ENCODE peak calls at places on chromosomes 2 and 18, in five cellular contexts. S is psoas muscle, H is hepatocyte, T is prostate gland, X is thoracic aorta. D is an unnamed sample. For H3K4me1, the result is how much of the 10 kb centered on the place peaks cover.

GRCh38 chr18:13934676-13935075 is 19.3 kb upstream of the MC2R start:
- DNase-seq in H (no peak), S (no peak), X (no peak), T (no peak), D (no peak)

GRCh38 chr2:231933916-231934401 is 7.8 kb upstream of the NPPC start:
- DNase-seq in S (peak), X (no peak), H (no peak), T (no peak), D (no peak)

GRCh38 chr2:159684796-159685195 is 27.5 kb upstream of the MARCHF7 start:
- DNase-seq in X (no peak), T (no peak), S (no peak), H (no peak), D (no peak)

GRCh38 chr2:40158781-40159180 is 293.1 kb downstream of the SLC8A1 start:
- DNase-seq in H (no peak), T (no peak), S (no peak), X (no peak), D (no peak)

GRCh38 chr2:70907130-70907756 is 28.5 kb upstream of the ATP6V1B1 start:
- DNase-seq in X (no peak), S (no peak), H (peak), T (no peak), D (peak)

GRCh38 chr2:96325884-96326255 is 753 bp downstream of the ITPRIPL1 start:
- DNase-seq in S (no peak), H (no peak), X (no peak), T (no peak), D (no peak)

GRCh38 chr2:101776172-101777043 is 78.9 kb downstream of the MAP4K4 start:
- DNase-seq in T (no peak), S (no peak), H (peak), X (no peak), D (peak)

GRCh38 chr2:124978597-124978996 is 953.5 kb downstream of the CNTNAP5 start:
- DNase-seq in X (no peak), H (peak), T (no peak), S (no peak), D (no peak)

GRCh38 chr2:8729939-8730338 is 48.1 kb downstream of the ID2 start:
- DNase-seq in X (no peak), S (no peak), T (no peak), H (peak), D (no peak)

GRCh38 chr2:37322368-37322767 is 2.3 kb downstream of the PRKD3 start:
- DNase-seq in H (no peak), S (no peak), X (no peak), T (no peak), D (no peak)

GRCh38 chr18:67421666-67422065 is 94.9 kb downstream of the DSEL start:
- DNase-seq in S (no peak), T (no peak), X (no peak), H (no peak), D (no peak)

GRCh38 chr18:11865071-11865470 is 13.9 kb downstream of the CHMP1B start:
- DNase-seq in T (no peak), S (no peak), H (no peak), X (no peak), D (peak)

GRCh38 chr2:101124684-101125366 is 26.4 kb downstream of the TBC1D8 start:
- DNase-seq in X (peak), H (peak), T (no peak), S (peak), D (no peak)

GRCh38 chr2:127700527-127701192 is 637 bp upstream of the SFT2D3 start:
- DNase-seq in H (peak), X (no peak), S (peak), T (no peak), D (peak)

GRCh38 chr2:120760446-120761135 is 24.9 kb downstream of the GLI2 start:
- DNase-seq in S (peak), T (no peak), X (no peak), H (no peak), D (peak)

GRCh38 chr2:195498176-195498575 is 158.8 kb upstream of the SLC39A10 start:
- DNase-seq in S (no peak), H (peak), X (no peak), T (no peak), D (peak)

GRCh38 chr2:85954192-85954900 is 65.6 kb upstream of the ST3GAL5 start:
- DNase-seq in H (no peak), T (peak), X (no peak), S (no peak), D (no peak)

GRCh38 chr2:111161971-111162370 is 41.3 kb downstream of the BCL2L11 start:
- DNase-seq in H (no peak), T (peak), X (no peak), S (peak), D (peak)

GRCh38 chr18:62037989-62038778 is 145.4 kb upstream of the RNF152 start:
- DNase-seq in H (no peak), T (no peak), X (no peak), S (no peak), D (no peak)

GRCh38 chr2:53786371-53787254 is at the start of the genes ASB3 and ERLEC1:
- DNase-seq in H (peak), S (peak), X (peak), T (peak), D (peak)

GRCh38 chr2:176171331-176172006 is 14.4 kb downstream of the HOXD3 start:
- DNase-seq in T (no peak), S (no peak), X (no peak), H (no peak), D (peak)

GRCh38 chr2:240136671-240137292 is 677 bp upstream of the COPS9 start:
- DNase-seq in X (no peak), S (no peak), T (no peak), H (no peak), D (peak)

GRCh38 chr2:17300141-17300540 is 218.1 kb downstream of the RAD51AP2 start:
- DNase-seq in X (no peak), H (peak), S (no peak), T (no peak), D (no peak)

GRCh38 chr2:127873707-127874303 is 12.0 kb downstream of the AMMECR1L start:
- DNase-seq in T (no peak), H (no peak), S (no peak), X (no peak), D (no peak)

GRCh38 chr2:220528180-220528579 is 900.8 kb downstream of the SLC4A3 start:
- DNase-seq in S (no peak), X (no peak), T (no peak), H (no peak), D (no peak)

GRCh38 chr2:14773696-14774095 is 141.2 kb downstream of the LRATD1 start:
- DNase-seq in S (no peak), T (no peak), H (no peak), X (no peak), D (no peak)

GRCh38 chr18:46310258-46310657 is 206.1 kb downstream of the HAUS1 start:
- DNase-seq in T (peak), X (no peak), H (no peak), S (no peak), D (no peak)

GRCh38 chr18:10559566-10560456 is 34.0 kb downstream of the NAPG start:
- DNase-seq in T (no peak), X (no peak), H (no peak), S (no peak), D (peak)

GRCh38 chr18:23225518-23225917 is 90.2 kb downstream of the CABLES1 start:
- DNase-seq in T (no peak), X (no peak), H (peak), S (no peak), D (no peak)

GRCh38 chr18:49898421-49898820 is 85.1 kb upstream of the ACAA2 start:
- DNase-seq in X (no peak), T (peak), S (no peak), H (peak), D (peak)

GRCh38 chr2:54773838-54774237 is 50.4 kb downstream of the EML6 start:
- DNase-seq in X (no peak), H (no peak), S (no peak), T (no peak), D (peak)

GRCh38 chr2:105775809-105776559 is 31.3 kb downstream of the NCK2 start:
- DNase-seq in T (no peak), H (no peak), X (no peak), S (no peak), D (no peak)

DNA sequence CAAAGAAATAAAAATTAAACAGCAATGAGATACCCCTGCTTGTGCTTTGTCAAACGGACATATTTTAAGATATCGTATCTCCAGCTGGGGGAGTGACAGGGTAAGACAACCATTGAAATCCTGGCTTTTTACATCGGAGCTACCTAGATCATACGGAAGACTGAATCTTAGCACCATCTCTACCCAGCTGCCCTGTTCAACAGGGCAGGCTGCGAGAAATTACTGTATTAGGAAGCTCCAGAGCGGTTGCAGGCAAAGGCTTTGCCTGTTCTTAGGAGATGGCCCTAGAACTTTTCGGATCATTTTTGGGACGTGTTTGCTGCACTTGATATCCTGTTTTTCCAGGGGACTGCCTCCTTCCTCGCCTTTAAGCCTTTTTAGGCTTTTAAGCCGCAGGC is 2.0 kb upstream of the PRKCE start:
- DNase-seq in T (peak), S (no peak), X (no peak), H (peak), D (no peak)
- TF ChIP-seq CTCF in T (no peak), S (no peak), X (no peak), H (peak), D (no peak)

DNA sequence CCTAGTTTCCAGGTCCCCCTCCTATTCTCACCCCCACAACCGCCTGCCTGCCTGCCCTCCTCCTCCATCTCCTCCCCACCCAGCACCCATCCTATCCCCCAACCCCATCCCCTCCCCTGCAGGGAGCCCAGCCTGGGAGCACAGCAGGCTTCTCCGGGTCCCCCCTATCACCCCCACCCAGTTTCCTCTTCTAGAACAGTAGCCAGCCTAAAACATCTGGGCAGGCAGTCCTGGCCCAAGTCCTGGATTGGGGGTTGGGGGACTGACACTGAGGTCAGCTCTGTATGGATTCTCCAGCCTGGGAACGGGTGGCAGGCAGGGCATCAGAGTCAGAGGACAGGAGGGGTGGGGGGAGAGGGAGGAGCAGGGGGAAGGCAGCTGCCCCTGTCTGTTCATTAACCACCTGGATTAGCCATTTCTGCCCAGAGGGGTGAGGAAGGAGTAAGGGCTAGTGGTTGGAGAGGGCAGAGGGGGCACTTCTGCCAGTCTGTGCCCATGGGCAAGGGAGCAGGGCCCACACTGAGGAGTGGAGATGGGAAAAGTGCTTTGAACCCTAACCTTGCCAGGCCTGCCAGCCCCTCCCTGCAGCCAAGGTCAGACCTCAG is 60.0 kb downstream of the TNS1 start:
- DNase-seq in T (no peak), S (no peak), X (no peak), H (no peak), D (no peak)
- H3K4me1 ChIP-seq in T (under half), S (half or more), X (under half), H (half or more), D (under half)

DNA sequence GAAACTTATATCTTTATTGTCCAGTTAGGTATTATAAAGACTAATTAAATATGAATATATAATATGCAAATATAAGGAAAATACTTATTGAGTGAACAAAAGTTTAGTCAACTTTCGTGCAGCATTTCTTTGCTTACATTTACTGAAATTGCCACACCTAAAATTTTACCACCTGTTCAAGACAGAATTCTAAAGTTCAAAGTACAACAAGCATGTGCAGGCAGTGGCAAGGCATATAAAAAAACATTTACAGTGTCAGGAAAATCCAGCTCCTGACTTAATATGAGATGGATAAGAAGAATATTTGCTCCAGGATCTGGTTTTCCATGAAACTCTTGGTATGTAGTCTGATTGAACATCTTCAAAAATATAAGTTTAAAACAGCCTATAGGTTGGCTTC is 4.8 kb downstream of the ITPRID2 start:
- DNase-seq in T (no peak), H (no peak), X (no peak), S (no peak), D (no peak)
- H3K4me3 ChIP-seq in T (no peak), H (peak), X (no peak), S (no peak), D (no peak)

GRCh38 chr2:162821176-162821575 is 17.4 kb downstream of the KCNH7 start:
- DNase-seq in X (no peak), S (no peak), T (no peak), H (no peak), D (no peak)

GRCh38 chr2:162821718-162822117 is 16.8 kb downstream of the KCNH7 start:
- DNase-seq in X (no peak), T (no peak), S (no peak), H (no peak), D (no peak)

GRCh38 chr2:162817921-162818320 is 20.6 kb downstream of the KCNH7 start:
- DNase-seq in S (no peak), H (no peak), X (no peak), T (no peak), D (no peak)
- TF ChIP-seq CTCF in S (no peak), H (no peak), X (no peak), T (no peak), D (no peak)

DNA sequence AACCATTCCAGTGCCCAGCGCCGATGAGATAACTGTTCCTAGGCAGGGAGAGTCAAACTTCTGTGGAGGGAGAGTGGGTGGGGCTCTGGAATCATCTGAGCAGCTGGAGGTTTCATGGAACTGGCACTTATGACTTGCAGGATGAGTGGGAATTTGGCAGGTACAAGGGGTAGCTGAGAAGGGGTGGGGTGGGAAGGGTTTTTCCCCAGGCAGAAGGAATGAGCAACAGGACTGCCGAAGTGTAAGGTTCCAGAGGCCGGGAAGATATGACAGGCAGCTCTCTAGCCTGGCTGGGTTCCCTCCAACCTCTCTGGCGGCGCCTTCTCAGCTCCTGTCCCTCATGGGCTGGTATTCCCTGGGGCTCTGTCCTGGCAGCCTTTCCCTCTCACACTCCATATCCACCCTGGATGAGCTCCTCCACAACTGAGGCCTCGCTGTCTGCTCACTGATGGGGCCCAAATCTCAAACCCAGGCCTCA is 2.5 kb upstream of the TET3 start:
- DNase-seq in T (no peak), H (peak), S (peak), X (no peak), D (no peak)
- H3K4me1 ChIP-seq in T (under half), H (under half), S (under half), X (under half), D (under half)

DNA sequence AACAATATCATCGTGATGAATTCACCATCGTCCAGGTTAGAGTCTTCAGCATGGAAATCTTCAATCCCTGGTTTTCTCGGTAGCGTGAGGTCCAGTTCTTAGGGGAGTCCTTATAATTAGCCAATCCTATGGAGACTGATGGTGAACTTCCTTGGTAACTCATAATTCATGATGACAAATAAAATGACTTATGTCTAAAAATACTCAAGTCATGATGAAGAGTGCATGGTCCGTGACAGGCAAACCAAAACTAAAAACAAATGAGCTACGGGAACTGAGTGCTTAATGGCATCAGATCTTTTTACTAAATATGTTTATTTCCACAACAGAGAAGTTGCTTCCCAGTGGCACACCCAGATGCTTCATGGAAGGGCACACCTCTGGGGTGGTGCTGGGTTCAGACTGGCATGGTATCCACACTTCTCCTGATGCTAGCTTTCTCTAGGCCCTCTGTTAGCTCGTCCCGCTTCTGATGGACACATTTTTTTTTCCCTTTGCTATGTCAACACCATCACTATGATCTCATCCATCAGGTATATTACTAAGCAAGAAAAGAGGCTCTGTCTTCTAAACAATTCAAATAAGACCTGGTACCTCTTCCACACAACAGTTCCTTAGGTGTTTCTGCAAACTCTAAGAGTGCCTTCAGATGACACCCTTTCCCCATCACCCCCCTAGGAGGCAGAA is 92.8 kb upstream of the NEDD4L start:
- DNase-seq in S (no peak), H (no peak), X (no peak), T (no peak), D (no peak)
- H3K4me3 ChIP-seq in S (no peak), H (no peak), X (no peak), T (no peak), D (no peak)

GRCh38 chr2:214066847-214067246 is 344.0 kb upstream of the VWC2L start:
- DNase-seq in S (no peak), X (no peak), H (no peak), T (no peak), D (peak)
- TF ChIP-seq CTCF in S (no peak), X (no peak), H (no peak), T (no peak), D (no peak)

DNA sequence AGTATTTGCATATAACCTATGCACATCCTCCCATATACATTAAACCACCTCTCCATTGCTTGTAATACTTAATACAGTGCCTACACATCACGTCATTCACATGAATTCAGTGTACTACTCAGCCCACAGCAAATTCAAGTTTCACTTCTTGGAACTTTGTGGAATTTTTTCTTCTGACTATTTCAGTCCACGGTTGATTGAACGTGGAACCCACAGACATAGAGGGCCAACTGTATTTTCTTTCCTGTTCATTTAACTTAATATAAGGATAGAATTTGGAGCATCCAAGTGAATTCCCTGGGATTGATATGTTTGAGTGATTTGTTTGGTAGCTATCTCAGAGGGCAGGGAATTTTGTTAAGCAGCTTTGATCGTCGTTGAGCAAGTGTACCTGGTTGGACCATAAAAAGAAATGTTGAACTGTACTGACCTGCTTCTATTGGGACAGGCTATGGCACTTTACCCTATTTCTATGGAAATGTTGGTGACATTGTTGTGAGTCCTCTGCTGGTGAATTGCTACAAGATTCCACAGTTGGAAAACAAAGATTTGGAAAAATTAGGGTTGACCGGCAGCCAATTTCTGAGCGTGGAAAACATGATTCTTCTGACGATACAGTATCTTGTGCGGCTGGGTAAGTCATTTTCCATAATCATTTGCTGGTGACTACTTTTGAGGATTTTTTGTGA is 156.6 kb downstream of the ESCO1 start:
- DNase-seq in S (no peak), X (no peak), H (no peak), T (no peak), D (no peak)
- H3K4me1 ChIP-seq in S (half or more), X (under half), H (under half), T (under half), D (under half)

D was measured in endodermal cell.